ENCODE peak calls at places on chromosomes 16 and 17, in seven cellular contexts. One of them, this sample, is unnamed.

GRCh38 chr17:1931759-1932579 is 93.2 kb downstream of the RTN4RL1 start:
- DNase-seq in H9: peak; percentile 85
- DNase-seq in HCT116: no peak
- DNase-seq in K562: no peak
- DNase-seq in fibroblast of lung: peak; percentile 51
- DNase-seq in GM23248: peak; percentile 39
- DNase-seq in astrocyte: peak; percentile 29
- DNase-seq in this sample: no peak

GRCh38 chr16:69906838-69907301 is 44.3 kb upstream of the CLEC18A start:
- DNase-seq in GM23248: peak; percentile 74
- DNase-seq in fibroblast of lung: peak; percentile 92
- DNase-seq in astrocyte: peak; percentile 91
- DNase-seq in H9: no peak
- DNase-seq in HCT116: no peak
- DNase-seq in K562: no peak
- DNase-seq in this sample: no peak

GRCh38 chr17:61570118-61570517 is 20.9 kb downstream of the NACA2 start:
- DNase-seq in HCT116: peak; percentile 68
- DNase-seq in fibroblast of lung: peak; percentile 11
- DNase-seq in K562: no peak
- DNase-seq in astrocyte: no peak
- DNase-seq in GM23248: no peak
- DNase-seq in H9: no peak
- DNase-seq in this sample: no peak

GRCh38 chr16:48617711-48618148 is 7.8 kb upstream of the N4BP1 start:
- DNase-seq in H9: no peak
- DNase-seq in astrocyte: peak; percentile 74
- DNase-seq in GM23248: peak; percentile 78
- DNase-seq in K562: no peak
- DNase-seq in fibroblast of lung: peak; percentile 79
- DNase-seq in HCT116: no peak
- DNase-seq in this sample: no peak

GRCh38 chr16:57023541-57024249 is 34.3 kb downstream of the NLRC5 start:
- DNase-seq in astrocyte: no peak
- DNase-seq in K562: no peak
- DNase-seq in GM23248: no peak
- DNase-seq in fibroblast of lung: no peak
- DNase-seq in HCT116: no peak
- DNase-seq in H9: no peak
- DNase-seq in this sample: no peak

GRCh38 chr16:51971184-51971583 is 575.8 kb downstream of the TOX3 start:
- DNase-seq in H9: peak; percentile 44
- DNase-seq in K562: no peak
- DNase-seq in astrocyte: no peak
- DNase-seq in HCT116: no peak
- DNase-seq in GM23248: peak; percentile 71
- DNase-seq in fibroblast of lung: no peak
- DNase-seq in this sample: no peak

GRCh38 chr16:11613381-11614303 is 26.9 kb upstream of the LITAF start:
- DNase-seq in HCT116: no peak
- DNase-seq in GM23248: no peak
- DNase-seq in astrocyte: no peak
- DNase-seq in fibroblast of lung: peak; percentile 25
- DNase-seq in H9: no peak
- DNase-seq in K562: peak; percentile 65
- DNase-seq in this sample: no peak

GRCh38 chr16:22734313-22734869 is 79.6 kb upstream of the HS3ST2 start:
- DNase-seq in HCT116: no peak
- DNase-seq in H9: no peak
- DNase-seq in K562: no peak
- DNase-seq in GM23248: no peak
- DNase-seq in astrocyte: no peak
- DNase-seq in fibroblast of lung: no peak
- DNase-seq in this sample: no peak

GRCh38 chr17:44940768-44941167 is 6.8 kb downstream of the KIF18B start:
- DNase-seq in H9: no peak
- DNase-seq in K562: no peak
- DNase-seq in fibroblast of lung: no peak
- DNase-seq in GM23248: no peak
- DNase-seq in HCT116: no peak
- DNase-seq in astrocyte: no peak
- DNase-seq in this sample: no peak

GRCh38 chr16:84552135-84552534 is 47.7 kb upstream of the MEAK7 start:
- DNase-seq in HCT116: no peak
- DNase-seq in fibroblast of lung: no peak
- DNase-seq in K562: no peak
- DNase-seq in GM23248: no peak
- DNase-seq in astrocyte: no peak
- DNase-seq in H9: no peak
- DNase-seq in this sample: no peak

DNA sequence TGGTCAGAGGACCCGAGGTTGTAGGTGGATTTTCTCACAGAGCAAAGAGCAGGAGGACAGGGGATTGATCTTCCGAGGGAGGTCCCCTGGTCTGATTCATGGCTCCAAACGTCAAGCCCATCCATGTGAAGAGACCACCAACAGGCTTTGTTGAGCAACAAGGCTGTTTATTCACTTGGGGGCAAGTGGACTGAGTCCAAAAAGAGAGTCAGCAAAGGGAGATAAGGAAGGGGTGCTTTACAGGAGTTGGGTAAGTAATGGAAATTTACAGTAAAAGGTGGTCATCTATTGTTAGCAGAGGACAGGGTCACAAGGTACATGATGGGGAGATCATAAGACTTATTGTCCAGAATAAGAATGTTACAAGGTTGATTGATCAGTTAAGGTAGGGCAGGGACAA is 2285.8 kb downstream of the TP53TG3F start:
- DNase-seq in K562: no peak
- DNase-seq in H9: no peak
- DNase-seq in HCT116: no peak
- DNase-seq in astrocyte: no peak
- DNase-seq in fibroblast of lung: no peak
- DNase-seq in GM23248: no peak
- DNase-seq in this sample: no peak
- H3K9me3 ChIP-seq in K562: no peaks in the 10 kb centered on the region
- H3K9me3 ChIP-seq in H9: peaks cover 99% of the 10 kb centered on the region
- H3K9me3 ChIP-seq in HCT116: no peaks in the 10 kb centered on the region
- H3K9me3 ChIP-seq in astrocyte: peaks cover 3% of the 10 kb centered on the region
- H3K9me3 ChIP-seq in fibroblast of lung: no peaks in the 10 kb centered on the region
- H3K9me3 ChIP-seq in GM23248: no peaks in the 10 kb centered on the region
- H3K9me3 ChIP-seq in this sample: peaks cover 62% of the 10 kb centered on the region

DNA sequence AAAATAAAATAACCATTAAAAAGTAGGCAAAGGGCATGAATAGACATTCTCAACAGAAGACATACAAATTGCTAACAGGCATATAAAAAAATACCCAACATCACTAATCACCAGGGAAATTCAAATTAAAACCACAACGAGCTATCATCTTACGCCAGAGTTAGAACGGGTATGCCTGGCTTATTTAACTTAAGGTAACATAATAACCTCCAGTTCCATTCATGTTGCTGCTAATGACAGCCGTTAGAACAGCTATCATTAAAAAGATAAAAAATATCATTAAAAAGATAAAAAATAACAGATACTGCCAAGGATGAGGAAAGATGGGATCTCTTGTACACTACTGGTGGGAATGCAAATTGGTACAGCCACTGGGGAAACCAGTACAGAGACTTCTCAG is 89.3 kb downstream of the GAS7 start:
- DNase-seq in H9: no peak
- DNase-seq in astrocyte: no peak
- DNase-seq in GM23248: no peak
- DNase-seq in K562: no peak
- DNase-seq in HCT116: no peak
- DNase-seq in fibroblast of lung: no peak
- DNase-seq in this sample: no peak
- H3K4me2 ChIP-seq in H9: no peak overlapping the region
- H3K4me2 ChIP-seq in astrocyte: no peak overlapping the region
- H3K4me2 ChIP-seq in GM23248: no peak overlapping the region
- H3K4me2 ChIP-seq in K562: no peak overlapping the region
- H3K4me2 ChIP-seq in HCT116: no peak overlapping the region
- H3K4me2 ChIP-seq in fibroblast of lung: no peak overlapping the region
- H3K4me2 ChIP-seq in this sample: no peak overlapping the region

GRCh38 chr17:80812362-80813088 is 179.1 kb upstream of the CHMP6 start:
- DNase-seq in K562: no peak
- DNase-seq in HCT116: no peak
- DNase-seq in GM23248: no peak
- DNase-seq in astrocyte: no peak
- DNase-seq in fibroblast of lung: no peak
- DNase-seq in H9: peak; percentile 22
- DNase-seq in this sample: no peak

GRCh38 chr17:80813318-80813717 is 178.3 kb upstream of the CHMP6 start:
- DNase-seq in fibroblast of lung: no peak
- DNase-seq in GM23248: no peak
- DNase-seq in K562: no peak
- DNase-seq in astrocyte: no peak
- DNase-seq in H9: no peak
- DNase-seq in HCT116: no peak
- DNase-seq in this sample: no peak

GRCh38 chr17:80815151-80815561 is 176.5 kb upstream of the CHMP6 start:
- DNase-seq in fibroblast of lung: no peak
- DNase-seq in astrocyte: no peak
- DNase-seq in GM23248: no peak
- DNase-seq in H9: no peak
- DNase-seq in HCT116: no peak
- DNase-seq in K562: no peak
- DNase-seq in this sample: no peak

GRCh38 chr17:80807882-80808281 is 183.8 kb upstream of the CHMP6 start:
- DNase-seq in astrocyte: no peak
- DNase-seq in fibroblast of lung: no peak
- DNase-seq in H9: peak; percentile 5
- DNase-seq in K562: no peak
- DNase-seq in HCT116: no peak
- DNase-seq in GM23248: no peak
- DNase-seq in this sample: no peak

GRCh38 chr17:80811181-80812105 is 180.2 kb upstream of the CHMP6 start:
- DNase-seq in fibroblast of lung: no peak
- DNase-seq in K562: no peak
- DNase-seq in HCT116: no peak
- DNase-seq in astrocyte: no peak
- DNase-seq in GM23248: no peak
- DNase-seq in H9: peak; percentile 22
- DNase-seq in this sample: peak; percentile 20
- H4K20me1 ChIP-seq in fibroblast of lung: no peaks in the 10 kb centered on the region
- H4K20me1 ChIP-seq in K562: no peaks in the 10 kb centered on the region
- H4K20me1 ChIP-seq in HCT116: no peaks in the 10 kb centered on the region
- H4K20me1 ChIP-seq in astrocyte: no peaks in the 10 kb centered on the region
- H4K20me1 ChIP-seq in GM23248: no peaks in the 10 kb centered on the region
- H4K20me1 ChIP-seq in H9: no peaks in the 10 kb centered on the region
- H4K20me1 ChIP-seq in this sample: peaks cover 4% of the 10 kb centered on the region

DNA sequence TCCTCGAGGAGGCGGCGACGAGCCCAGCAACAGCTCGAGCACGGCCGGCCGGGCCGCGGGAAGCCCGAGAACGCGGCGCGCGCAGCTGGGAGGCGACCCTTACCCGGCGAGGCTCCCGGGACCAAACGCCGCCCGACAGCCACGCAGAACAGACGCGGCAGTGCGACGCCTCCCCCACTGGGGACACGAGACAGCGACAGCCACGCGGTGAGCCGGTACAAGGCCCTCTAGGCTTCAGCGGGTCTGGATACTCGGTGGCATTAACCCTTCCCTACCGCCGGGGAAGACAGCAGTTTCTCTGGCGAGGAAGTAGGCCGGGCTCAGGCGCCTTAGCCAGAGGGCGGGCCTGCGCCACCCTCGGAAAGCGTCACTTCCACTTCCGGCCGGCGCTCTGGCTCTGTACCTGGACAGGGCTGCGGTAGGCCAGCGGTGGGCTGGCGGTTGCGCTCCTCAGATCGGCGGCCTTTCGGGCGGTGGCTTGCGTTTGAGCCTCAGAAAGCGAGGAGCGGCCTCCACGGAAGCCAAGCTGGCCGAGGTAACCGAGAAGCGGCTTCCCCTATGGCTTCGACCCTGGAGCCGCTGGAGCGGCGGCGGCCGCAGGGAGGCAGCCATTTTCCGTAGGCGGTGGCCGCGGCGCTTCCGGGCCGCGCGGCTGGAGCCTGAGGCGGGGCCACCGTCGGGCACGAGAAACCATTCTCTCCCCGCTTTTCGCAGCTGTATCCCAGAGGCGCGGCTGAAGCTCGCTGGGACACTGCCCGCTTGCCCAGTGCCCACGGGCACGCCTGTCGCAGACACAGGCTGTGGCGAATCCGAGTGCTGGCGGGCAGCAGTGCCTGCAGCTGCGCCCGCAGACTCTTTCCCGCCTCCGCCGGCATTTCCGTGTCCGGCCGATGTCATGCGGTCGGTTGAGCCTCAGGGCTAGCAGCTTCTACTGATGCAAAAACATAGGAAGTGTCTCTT is at the start of the genes TIGD7 and ZNF75A:
- DNase-seq in HCT116: peak; percentile 51
- DNase-seq in astrocyte: peak; percentile 90
- DNase-seq in fibroblast of lung: peak; percentile 94
- DNase-seq in K562: peak; percentile 85
- DNase-seq in GM23248: peak; percentile 96
- DNase-seq in H9: peak; percentile 92
- DNase-seq in this sample: peak; percentile 62
- H3K9me3 ChIP-seq in HCT116: peaks cover 8% of the 10 kb centered on the region
- H3K9me3 ChIP-seq in astrocyte: peaks cover 16% of the 10 kb centered on the region
- H3K9me3 ChIP-seq in fibroblast of lung: peaks cover 2% of the 10 kb centered on the region
- H3K9me3 ChIP-seq in K562: peaks cover 24% of the 10 kb centered on the region
- H3K9me3 ChIP-seq in GM23248: peaks cover 9% of the 10 kb centered on the region
- H3K9me3 ChIP-seq in H9: peaks cover 42% of the 10 kb centered on the region
- H3K9me3 ChIP-seq in this sample: no peaks in the 10 kb centered on the region

DNA sequence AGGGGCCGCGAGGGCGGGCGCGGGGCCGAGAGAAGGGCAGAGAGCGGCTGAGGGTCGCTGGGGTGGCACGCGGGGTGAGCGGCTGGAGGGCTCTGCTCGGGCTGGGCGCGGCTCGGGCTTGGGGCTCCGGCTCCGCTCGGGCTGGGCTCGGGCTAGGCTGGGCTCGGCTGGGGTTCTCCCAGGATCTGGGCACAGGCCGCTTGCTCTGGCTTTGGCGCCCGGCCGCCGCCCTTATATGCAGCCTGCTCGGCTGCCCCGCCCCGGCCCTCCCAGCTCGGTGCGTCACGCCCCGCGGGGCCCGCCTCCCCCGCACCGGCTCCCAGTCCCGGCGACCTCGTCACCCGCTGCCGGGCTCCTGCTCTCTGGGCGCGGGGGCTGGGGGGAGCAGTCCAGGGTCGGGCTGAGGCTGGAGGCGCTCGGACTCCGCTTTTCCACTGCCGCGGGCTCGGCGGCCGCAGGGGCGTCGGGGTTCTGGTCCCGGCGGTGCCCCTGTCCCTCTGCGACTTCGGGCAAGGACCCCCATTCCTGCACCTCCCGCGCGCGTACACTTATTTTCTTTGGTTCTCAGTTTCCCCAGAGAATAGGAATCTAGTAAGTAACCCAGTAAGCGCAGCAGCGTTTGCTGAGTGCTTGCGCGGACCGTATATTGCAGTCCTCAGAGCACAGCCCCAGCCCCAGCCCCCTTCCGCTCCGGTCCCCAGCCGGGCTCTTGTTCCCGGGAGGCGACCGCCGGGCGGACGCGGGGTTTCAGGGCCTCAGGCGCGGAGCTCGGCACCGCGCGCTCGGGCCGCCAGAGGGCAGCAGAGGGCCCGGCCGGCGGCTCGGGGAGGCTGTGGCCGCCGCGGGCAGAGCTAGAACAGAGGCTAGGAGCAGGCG is at the start of gene RASD1:
- DNase-seq in astrocyte: peak; percentile 53
- DNase-seq in K562: peak; percentile 87
- DNase-seq in HCT116: no peak
- DNase-seq in GM23248: peak; percentile 97
- DNase-seq in fibroblast of lung: peak; percentile 76
- DNase-seq in H9: peak; percentile 93
- DNase-seq in this sample: peak; percentile 62
- H3K4me2 ChIP-seq in astrocyte: peak within 1 kb of the TSS; percentile 99
- H3K4me2 ChIP-seq in K562: peak within 1 kb of the TSS; percentile 73
- H3K4me2 ChIP-seq in HCT116: peak within 1 kb of the TSS; percentile 75
- H3K4me2 ChIP-seq in GM23248: peak within 1 kb of the TSS; percentile 97
- H3K4me2 ChIP-seq in fibroblast of lung: peak within 1 kb of the TSS; percentile 86
- H3K4me2 ChIP-seq in H9: peak within 1 kb of the TSS; percentile 67
- H3K4me2 ChIP-seq in this sample: no peak within 1 kb of the TSS

This sample was measured in DND-41.